ENCODE peak calls at places on chromosomes 6 and 20, in four cellular contexts. K is right lobe of liver; F is CD4-positive, alpha-beta T cell; U is substantia nigra. I is an unnamed sample.

GRCh38 chr6:23505021-23505420 is 621.0 kb upstream of the NRSN1 start:
- DNase-seq in F (no peak), K (no peak), U (no peak), I (no peak)

GRCh38 chr20:32674362-32674789 is 635 bp upstream of the C20orf203 start:
- DNase-seq in K (peak), F (peak), U (no peak), I (no peak)

GRCh38 chr6:158244373-158244772 is 67.9 kb upstream of the TULP4 start:
- DNase-seq in U (no peak), F (no peak), K (no peak), I (peak)

GRCh38 chr6:14665827-14666724 is 548.5 kb downstream of the CD83 start:
- DNase-seq in F (no peak), U (no peak), K (peak), I (peak)

GRCh38 chr6:15157479-15157878 is 88.4 kb upstream of the JARID2 start:
- DNase-seq in K (no peak), F (no peak), U (no peak), I (no peak)

GRCh38 chr6:32073613-32074012 is 35.4 kb downstream of the CYP21A2 start:
- DNase-seq in U (no peak), F (no peak), K (no peak), I (no peak)

GRCh38 chr20:32522525-32522774 is 62.7 kb downstream of the NOL4L start:
- DNase-seq in K (peak), U (no peak), F (no peak), I (no peak)

GRCh38 chr20:35899064-35899463 is 55.2 kb downstream of the SCAND1 start:
- DNase-seq in F (no peak), U (no peak), K (no peak), I (no peak)

GRCh38 chr20:36709126-36709525 is 36.8 kb downstream of the NDRG3 start:
- DNase-seq in K (no peak), U (no peak), F (no peak), I (no peak)

GRCh38 chr20:61361501-61361900 is 109.4 kb downstream of the CDH4 start:
- DNase-seq in F (no peak), U (no peak), K (no peak), I (no peak)

GRCh38 chr20:44074252-44075151 is 112.5 kb downstream of the JPH2 start:
- DNase-seq in U (no peak), K (no peak), F (no peak), I (peak)

GRCh38 chr6:138818496-138819194 is 22.8 kb downstream of the ECT2L start:
- DNase-seq in F (no peak), K (no peak), U (no peak), I (no peak)
- H3K27ac ChIP-seq in F (no peak), K (no peak), U (no peak), I (no peak)

GRCh38 chr6:150788135-150788534 is 77.4 kb upstream of the MTHFD1L start:
- DNase-seq in F (no peak), U (no peak), K (no peak), I (no peak)
- H3K27ac ChIP-seq in F (no peak), U (no peak), K (no peak), I (no peak)

DNA sequence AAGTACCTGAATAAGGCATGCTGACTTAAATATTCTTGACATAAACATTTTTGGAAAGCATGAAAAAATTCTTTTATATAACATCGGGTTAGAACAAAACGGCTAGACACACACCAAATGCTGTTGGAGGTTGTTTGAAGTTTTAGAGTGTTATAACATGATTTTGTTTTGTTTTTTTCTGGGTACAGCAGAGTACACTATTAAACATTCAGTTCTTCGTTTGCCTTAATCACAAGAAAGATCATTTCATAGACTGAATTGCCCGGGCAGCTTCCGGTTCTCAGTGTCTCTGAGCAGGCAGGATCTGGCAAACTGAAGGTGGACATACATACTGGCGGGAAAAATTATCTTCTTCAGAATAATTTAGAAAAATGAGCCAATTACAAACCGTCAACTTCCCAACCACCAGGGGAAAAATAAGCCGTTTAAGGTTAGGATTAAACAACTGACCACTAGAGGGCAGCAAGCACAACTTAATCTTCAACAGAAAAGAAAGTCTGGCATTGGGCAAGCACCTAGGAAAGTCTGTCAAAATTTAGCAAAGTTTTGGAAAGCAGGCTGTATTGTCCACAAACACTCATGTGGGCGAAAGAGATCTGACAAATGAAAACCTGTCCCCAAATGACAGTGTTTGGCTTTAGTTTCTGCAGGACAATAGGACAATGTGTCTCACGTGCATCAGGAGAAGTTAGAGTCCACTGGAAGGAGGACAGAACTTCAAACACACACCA is 15.0 kb downstream of the ZNF217 start:
- DNase-seq in U (no peak), K (no peak), F (no peak), I (peak)
- H3K27ac ChIP-seq in U (peak), K (peak), F (peak), I (no peak)

GRCh38 chr6:21831531-21832291 is 238.2 kb downstream of the SOX4 start:
- DNase-seq in U (no peak), F (no peak), K (no peak), I (no peak)

GRCh38 chr6:21827425-21828192 is 234.1 kb downstream of the SOX4 start:
- DNase-seq in F (no peak), U (no peak), K (no peak), I (no peak)

GRCh38 chr6:21828689-21829088 is 235.1 kb downstream of the SOX4 start:
- DNase-seq in K (no peak), U (no peak), F (no peak), I (no peak)

GRCh38 chr6:21826460-21826859 is 232.9 kb downstream of the SOX4 start:
- DNase-seq in U (no peak), F (no peak), K (no peak), I (no peak)

DNA sequence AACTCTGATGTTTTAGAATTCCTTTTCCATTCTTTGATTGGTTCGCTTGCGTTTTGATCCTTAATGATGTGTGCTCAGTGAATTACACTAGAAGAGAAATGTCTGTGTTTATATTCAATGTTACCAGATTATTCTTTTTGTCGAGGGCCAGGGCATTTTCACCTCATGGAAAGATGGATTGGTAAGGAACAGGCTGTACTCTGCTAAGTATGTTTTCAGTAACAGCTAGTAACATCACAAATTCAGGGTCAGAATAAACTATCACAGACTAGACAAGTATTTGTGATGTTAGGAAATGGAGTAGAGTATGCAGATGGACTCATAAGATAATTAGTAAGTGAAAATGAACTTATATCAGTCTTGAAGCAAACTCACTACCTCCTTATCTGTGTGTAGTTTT is 235.6 kb downstream of the SOX4 start:
- DNase-seq in F (no peak), K (no peak), U (no peak), I (no peak)
- H3K27ac ChIP-seq in F (no peak), K (no peak), U (no peak), I (no peak)

I was measured in ascending aorta.